ENCODE peak calls at places on chromosomes 6 and 20, in eight cellular contexts. One of them, this sample, is unnamed.

GRCh38 chr6:156719720-156720563 is 57.2 kb upstream of the ARID1B start:
- DNase-seq in stomach: peak; percentile 97
- DNase-seq in uterus: peak; percentile 91
- DNase-seq in heart left ventricle: peak; percentile 98
- DNase-seq in ovary: peak; percentile 95
- DNase-seq in transverse colon: peak; percentile 98
- DNase-seq in GM12878: peak; percentile 65
- DNase-seq in adrenal gland: peak; percentile 84
- DNase-seq in this sample: peak; percentile 65

GRCh38 chr6:105799051-105799450 is 287.1 kb upstream of the PRDM1 start:
- DNase-seq in stomach: no peak
- DNase-seq in uterus: no peak
- DNase-seq in heart left ventricle: no peak
- DNase-seq in ovary: no peak
- DNase-seq in transverse colon: peak; percentile 14
- DNase-seq in GM12878: no peak
- DNase-seq in adrenal gland: no peak
- DNase-seq in this sample: no peak

GRCh38 chr6:151962246-151962846 is 154.9 kb downstream of the ESR1 start:
- DNase-seq in stomach: no peak
- DNase-seq in uterus: no peak
- DNase-seq in heart left ventricle: no peak
- DNase-seq in ovary: no peak
- DNase-seq in transverse colon: no peak
- DNase-seq in GM12878: no peak
- DNase-seq in adrenal gland: no peak
- DNase-seq in this sample: no peak

GRCh38 chr6:155404937-155405336 is 50.7 kb downstream of the NOX3 start:
- DNase-seq in stomach: no peak
- DNase-seq in uterus: no peak
- DNase-seq in heart left ventricle: no peak
- DNase-seq in ovary: no peak
- DNase-seq in transverse colon: no peak
- DNase-seq in GM12878: no peak
- DNase-seq in adrenal gland: no peak
- DNase-seq in this sample: no peak

GRCh38 chr20:4026093-4026601 is 10.8 kb upstream of the RNF24 start:
- DNase-seq in stomach: no peak
- DNase-seq in uterus: peak; percentile 39
- DNase-seq in heart left ventricle: no peak
- DNase-seq in ovary: no peak
- DNase-seq in transverse colon: no peak
- DNase-seq in GM12878: no peak
- DNase-seq in adrenal gland: no peak
- DNase-seq in this sample: peak; percentile 61

GRCh38 chr6:121222656-121223055 is 111.6 kb downstream of the TBC1D32 start:
- DNase-seq in stomach: no peak
- DNase-seq in uterus: no peak
- DNase-seq in heart left ventricle: no peak
- DNase-seq in ovary: no peak
- DNase-seq in transverse colon: no peak
- DNase-seq in GM12878: no peak
- DNase-seq in adrenal gland: no peak
- DNase-seq in this sample: peak; percentile 21

GRCh38 chr6:33276864-33277662 is at the start of gene B3GALT4:
- DNase-seq in stomach: peak; percentile 84
- DNase-seq in uterus: peak; percentile 68
- DNase-seq in heart left ventricle: peak; percentile 89
- DNase-seq in ovary: peak; percentile 75
- DNase-seq in transverse colon: peak; percentile 93
- DNase-seq in GM12878: peak; percentile 49
- DNase-seq in adrenal gland: peak; percentile 64
- DNase-seq in this sample: peak; percentile 67

GRCh38 chr6:41608443-41609151 is 29.7 kb upstream of the MDFI start:
- DNase-seq in stomach: no peak
- DNase-seq in uterus: no peak
- DNase-seq in heart left ventricle: no peak
- DNase-seq in ovary: no peak
- DNase-seq in transverse colon: no peak
- DNase-seq in GM12878: no peak
- DNase-seq in adrenal gland: no peak
- DNase-seq in this sample: no peak

GRCh38 chr20:25280051-25280573 is 32.2 kb downstream of the PYGB start:
- DNase-seq in stomach: peak; percentile 79
- DNase-seq in uterus: peak; percentile 13
- DNase-seq in heart left ventricle: peak; percentile 48
- DNase-seq in ovary: peak; percentile 18
- DNase-seq in transverse colon: peak; percentile 29
- DNase-seq in GM12878: no peak
- DNase-seq in adrenal gland: no peak
- DNase-seq in this sample: no peak

DNA sequence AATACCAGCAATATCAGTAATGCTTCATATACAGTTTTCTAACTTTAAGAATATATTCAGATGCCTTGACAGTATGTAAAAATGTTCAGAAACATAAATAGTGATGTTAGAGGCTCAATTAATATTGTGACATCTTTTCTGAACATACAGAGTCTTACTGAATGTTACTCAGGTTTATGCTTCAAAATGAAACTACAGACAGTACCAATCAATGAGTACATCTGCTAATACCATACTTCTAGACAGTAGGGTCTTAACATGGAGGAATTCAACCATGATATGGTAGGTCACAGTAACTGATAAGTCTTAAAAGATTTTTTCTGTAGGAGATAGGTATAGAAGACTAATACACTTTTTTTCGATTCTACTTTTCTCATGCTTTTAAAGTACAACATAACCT is 8.3 kb downstream of the GCLC start:
- DNase-seq in stomach: no peak
- DNase-seq in uterus: no peak
- DNase-seq in heart left ventricle: no peak
- DNase-seq in ovary: no peak
- DNase-seq in transverse colon: no peak
- DNase-seq in GM12878: no peak
- DNase-seq in adrenal gland: no peak
- DNase-seq in this sample: no peak
- H3K4me1 ChIP-seq in stomach: peaks cover 22% of the 10 kb centered on the region
- H3K4me1 ChIP-seq in uterus: no peaks in the 10 kb centered on the region
- H3K4me1 ChIP-seq in heart left ventricle: peaks cover 17% of the 10 kb centered on the region
- H3K4me1 ChIP-seq in ovary: peaks cover 4% of the 10 kb centered on the region
- H3K4me1 ChIP-seq in transverse colon: peaks cover 2% of the 10 kb centered on the region
- H3K4me1 ChIP-seq in GM12878: peaks cover 10% of the 10 kb centered on the region
- H3K4me1 ChIP-seq in adrenal gland: peaks cover 4% of the 10 kb centered on the region
- H3K4me1 ChIP-seq in this sample: no peaks in the 10 kb centered on the region

GRCh38 chr20:2459981-2460751 is 10.4 kb downstream of the SNRPB start:
- DNase-seq in stomach: no peak
- DNase-seq in uterus: no peak
- DNase-seq in heart left ventricle: no peak
- DNase-seq in ovary: no peak
- DNase-seq in transverse colon: no peak
- DNase-seq in GM12878: no peak
- DNase-seq in adrenal gland: no peak
- DNase-seq in this sample: no peak
- TF ChIP-seq POLR2A in stomach: no peak
- TF ChIP-seq POLR2A in uterus: no peak
- TF ChIP-seq POLR2A in heart left ventricle: no peak
- TF ChIP-seq POLR2A in ovary: no peak
- TF ChIP-seq POLR2A in transverse colon: no peak
- TF ChIP-seq POLR2A in GM12878: no peak
- TF ChIP-seq POLR2A in adrenal gland: no peak
- TF ChIP-seq POLR2A in this sample: no peak

DNA sequence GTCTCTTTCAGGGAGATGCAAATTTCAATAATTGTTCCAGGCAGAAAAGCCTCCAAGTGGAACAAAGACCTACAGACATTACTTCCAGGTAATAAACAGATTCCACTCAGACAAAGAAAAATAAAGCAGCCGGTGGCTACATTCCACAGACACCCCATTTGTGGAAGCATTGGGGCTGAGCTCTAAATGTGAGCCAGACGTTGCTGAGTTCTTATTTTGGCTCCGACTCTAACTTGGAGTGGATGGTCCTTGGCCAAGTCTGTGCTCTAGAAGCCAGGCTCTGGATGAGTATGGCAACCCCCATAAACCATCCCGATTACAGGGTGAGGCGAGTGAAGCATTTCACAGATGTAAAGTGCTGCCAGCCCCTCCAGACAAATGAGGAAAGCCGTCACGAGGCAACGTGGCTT is 6.6 kb downstream of the TRAM2 start:
- DNase-seq in stomach: no peak
- DNase-seq in uterus: peak; percentile 57
- DNase-seq in heart left ventricle: no peak
- DNase-seq in ovary: peak; percentile 50
- DNase-seq in transverse colon: peak; percentile 33
- DNase-seq in GM12878: no peak
- DNase-seq in adrenal gland: no peak
- DNase-seq in this sample: peak; percentile 36
- H3K4me1 ChIP-seq in stomach: peaks cover 45% of the 10 kb centered on the region
- H3K4me1 ChIP-seq in uterus: peaks cover 16% of the 10 kb centered on the region
- H3K4me1 ChIP-seq in heart left ventricle: peaks cover 96% of the 10 kb centered on the region
- H3K4me1 ChIP-seq in ovary: peaks cover 31% of the 10 kb centered on the region
- H3K4me1 ChIP-seq in transverse colon: peaks cover 16% of the 10 kb centered on the region
- H3K4me1 ChIP-seq in GM12878: peaks cover 37% of the 10 kb centered on the region
- H3K4me1 ChIP-seq in adrenal gland: peaks cover 8% of the 10 kb centered on the region
- H3K4me1 ChIP-seq in this sample: peaks cover 92% of the 10 kb centered on the region

DNA sequence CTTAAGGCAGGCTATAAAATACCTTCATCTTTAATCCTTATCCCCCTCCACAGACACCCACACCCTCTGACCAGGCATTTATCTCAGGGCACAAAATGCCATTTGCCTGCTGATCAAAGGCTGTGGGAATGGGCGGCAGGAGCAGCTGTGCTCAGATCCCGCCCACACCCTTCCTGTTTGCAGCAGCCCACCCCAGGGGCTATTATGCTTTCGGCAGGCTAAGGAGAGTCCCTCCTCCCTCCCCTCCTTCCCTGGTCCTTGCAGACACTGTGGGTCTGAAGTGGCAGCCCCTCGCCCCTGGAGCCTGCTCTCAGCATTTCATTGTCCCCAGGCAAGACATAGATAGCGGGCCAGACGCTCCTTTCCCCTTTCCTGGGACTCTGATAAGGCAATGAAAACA is 220.8 kb upstream of the HEY2 start:
- DNase-seq in stomach: no peak
- DNase-seq in uterus: no peak
- DNase-seq in heart left ventricle: no peak
- DNase-seq in ovary: no peak
- DNase-seq in transverse colon: no peak
- DNase-seq in GM12878: no peak
- DNase-seq in adrenal gland: no peak
- DNase-seq in this sample: no peak
- TF ChIP-seq POLR2A in stomach: no peak
- TF ChIP-seq POLR2A in uterus: no peak
- TF ChIP-seq POLR2A in heart left ventricle: no peak
- TF ChIP-seq POLR2A in ovary: no peak
- TF ChIP-seq POLR2A in transverse colon: no peak
- TF ChIP-seq POLR2A in GM12878: no peak
- TF ChIP-seq POLR2A in adrenal gland: no peak
- TF ChIP-seq POLR2A in this sample: no peak

GRCh38 chr6:147157930-147158329 is 46.3 kb upstream of the STXBP5 start:
- DNase-seq in stomach: no peak
- DNase-seq in uterus: no peak
- DNase-seq in heart left ventricle: no peak
- DNase-seq in ovary: no peak
- DNase-seq in transverse colon: no peak
- DNase-seq in GM12878: no peak
- DNase-seq in adrenal gland: no peak
- DNase-seq in this sample: no peak

GRCh38 chr6:147156799-147157382 is 47.3 kb upstream of the STXBP5 start:
- DNase-seq in stomach: no peak
- DNase-seq in uterus: no peak
- DNase-seq in heart left ventricle: no peak
- DNase-seq in ovary: no peak
- DNase-seq in transverse colon: no peak
- DNase-seq in GM12878: no peak
- DNase-seq in adrenal gland: no peak
- DNase-seq in this sample: no peak

GRCh38 chr6:147158881-147159280 is 45.3 kb upstream of the STXBP5 start:
- DNase-seq in stomach: no peak
- DNase-seq in uterus: no peak
- DNase-seq in heart left ventricle: no peak
- DNase-seq in ovary: no peak
- DNase-seq in transverse colon: no peak
- DNase-seq in GM12878: no peak
- DNase-seq in adrenal gland: no peak
- DNase-seq in this sample: no peak

GRCh38 chr6:147154454-147154853 is 49.8 kb upstream of the STXBP5 start:
- DNase-seq in stomach: no peak
- DNase-seq in uterus: no peak
- DNase-seq in heart left ventricle: no peak
- DNase-seq in ovary: no peak
- DNase-seq in transverse colon: no peak
- DNase-seq in GM12878: no peak
- DNase-seq in adrenal gland: no peak
- DNase-seq in this sample: no peak

DNA sequence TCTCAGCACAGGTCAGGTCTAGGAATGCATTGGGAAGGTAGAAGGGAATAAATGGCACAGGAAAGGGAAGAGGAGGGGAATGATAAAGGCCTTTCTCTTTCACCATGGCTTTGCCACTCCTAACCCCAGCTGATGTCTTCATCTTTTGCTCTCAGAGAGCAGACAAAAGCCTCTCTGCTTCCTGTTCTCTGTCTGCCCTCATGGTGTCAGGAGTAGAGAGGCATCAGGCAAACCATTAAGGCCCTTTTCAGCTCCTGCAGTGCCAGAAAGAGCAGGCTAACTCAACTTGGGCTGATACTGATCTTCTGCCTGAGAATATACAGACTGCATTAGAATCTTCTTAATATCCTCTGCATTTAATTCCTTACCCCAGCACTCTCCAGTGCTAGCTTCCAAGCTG is 48.0 kb upstream of the STXBP5 start:
- DNase-seq in stomach: no peak
- DNase-seq in uterus: no peak
- DNase-seq in heart left ventricle: no peak
- DNase-seq in ovary: no peak
- DNase-seq in transverse colon: no peak
- DNase-seq in GM12878: no peak
- DNase-seq in adrenal gland: no peak
- DNase-seq in this sample: no peak
- H3K4me1 ChIP-seq in stomach: no peaks in the 10 kb centered on the region
- H3K4me1 ChIP-seq in uterus: no peaks in the 10 kb centered on the region
- H3K4me1 ChIP-seq in heart left ventricle: no peaks in the 10 kb centered on the region
- H3K4me1 ChIP-seq in ovary: no peaks in the 10 kb centered on the region
- H3K4me1 ChIP-seq in transverse colon: no peaks in the 10 kb centered on the region
- H3K4me1 ChIP-seq in GM12878: no peaks in the 10 kb centered on the region
- H3K4me1 ChIP-seq in adrenal gland: no peaks in the 10 kb centered on the region
- H3K4me1 ChIP-seq in this sample: no peaks in the 10 kb centered on the region

GRCh38 chr6:26025894-26026832 is 61.1 kb upstream of the HFE start:
- DNase-seq in stomach: peak; percentile 97
- DNase-seq in uterus: peak; percentile 98
- DNase-seq in heart left ventricle: peak; percentile 93
- DNase-seq in ovary: peak; percentile 97
- DNase-seq in transverse colon: peak; percentile 98
- DNase-seq in GM12878: peak; percentile 89
- DNase-seq in adrenal gland: peak; percentile 95
- DNase-seq in this sample: peak; percentile 96
- TF ChIP-seq POLR2A in stomach: peak; percentile 36
- TF ChIP-seq POLR2A in uterus: no peak
- TF ChIP-seq POLR2A in heart left ventricle: no peak
- TF ChIP-seq POLR2A in ovary: peak; percentile 56
- TF ChIP-seq POLR2A in transverse colon: no peak
- TF ChIP-seq POLR2A in GM12878: no peak
- TF ChIP-seq POLR2A in adrenal gland: peak; percentile 27
- TF ChIP-seq POLR2A in this sample: no peak

This sample was measured in endothelial cell of umbilical vein.